ENCODE peak calls at places on chromosomes 7 and 10, in four cellular contexts. M is endothelial cell, Y is AG10803, V is neural crest cell. E is an unnamed sample.

GRCh38 chr7:137804819-137805218 is 42.0 kb downstream of the DGKI start:
- DNase-seq in M (no peak), Y (no peak), V (no peak), E (no peak)

GRCh38 chr10:81479316-81479715 is 395.7 kb upstream of the NRG3 start:
- DNase-seq in M (no peak), Y (no peak), V (no peak), E (no peak)

GRCh38 chr7:157620616-157621015 is 283.8 kb downstream of the DNAJB6 start:
- DNase-seq in M (no peak), Y (no peak), V (no peak), E (no peak)

GRCh38 chr7:26549281-26549943 is 257.8 kb downstream of the SNX10 start:
- DNase-seq in M (no peak), Y (no peak), V (no peak), E (no peak)

GRCh38 chr10:36494386-36494785 is 631.0 kb upstream of the ANKRD30A start:
- DNase-seq in M (no peak), Y (peak), V (no peak), E (no peak)

GRCh38 chr7:70458195-70458695 is 673.7 kb upstream of the GALNT17 start:
- DNase-seq in M (no peak), Y (no peak), V (no peak), E (no peak)

GRCh38 chr7:26653430-26653911 is 210.9 kb downstream of the SKAP2 start:
- DNase-seq in M (no peak), Y (no peak), V (no peak), E (no peak)

GRCh38 chr7:6730343-6730633 is 23.5 kb upstream of the ZNF12 start:
- DNase-seq in M (no peak), Y (peak), V (no peak), E (no peak)

GRCh38 chr10:93921338-93921737 is 27.6 kb downstream of the SLC35G1 start:
- DNase-seq in M (peak), Y (no peak), V (no peak), E (no peak)

GRCh38 chr7:326845-327304 is 36.9 kb downstream of the FOXL3 start:
- DNase-seq in M (no peak), Y (no peak), V (no peak), E (no peak)

GRCh38 chr10:102549549-102549948 is 45.8 kb downstream of the SUFU start:
- DNase-seq in M (no peak), Y (peak), V (no peak), E (no peak)

GRCh38 chr10:50326757-50327701 is 75.7 kb upstream of the ASAH2 start:
- DNase-seq in M (no peak), Y (peak), V (no peak), E (no peak)

GRCh38 chr7:32586291-32587221 is 91.3 kb downstream of the AVL9 start:
- DNase-seq in M (peak), Y (peak), V (no peak), E (no peak)

GRCh38 chr7:74505426-74506328 is 52.0 kb downstream of the GTF2IRD1 start:
- DNase-seq in M (no peak), Y (no peak), V (no peak), E (no peak)

GRCh38 chr10:232878-233277 is 97.6 kb downstream of the ZMYND11 start:
- DNase-seq in M (no peak), Y (no peak), V (no peak), E (no peak)

GRCh38 chr10:14952851-14953451 is 945 bp downstream of the DCLRE1C start:
- DNase-seq in M (peak), Y (no peak), V (no peak), E (no peak)

GRCh38 chr7:27129729-27130539 is 623 bp downstream of the HOXA4 start:
- DNase-seq in M (no peak), Y (peak), V (no peak), E (no peak)

GRCh38 chr10:22670796-22671195 is 43.6 kb downstream of the PIP4K2A start:
- DNase-seq in M (no peak), Y (peak), V (no peak), E (no peak)

GRCh38 chr10:110101464-110102144 is 93.8 kb downstream of the ADD3 start:
- DNase-seq in M (no peak), Y (no peak), V (no peak), E (no peak)

GRCh38 chr7:104156842-104157277 is 51.0 kb downstream of the ORC5 start:
- DNase-seq in M (no peak), Y (peak), V (no peak), E (no peak)

GRCh38 chr10:124792998-124793352 is 1.3 kb upstream of the EEF1AKMT2 start:
- DNase-seq in M (no peak), Y (no peak), V (no peak), E (no peak)

DNA sequence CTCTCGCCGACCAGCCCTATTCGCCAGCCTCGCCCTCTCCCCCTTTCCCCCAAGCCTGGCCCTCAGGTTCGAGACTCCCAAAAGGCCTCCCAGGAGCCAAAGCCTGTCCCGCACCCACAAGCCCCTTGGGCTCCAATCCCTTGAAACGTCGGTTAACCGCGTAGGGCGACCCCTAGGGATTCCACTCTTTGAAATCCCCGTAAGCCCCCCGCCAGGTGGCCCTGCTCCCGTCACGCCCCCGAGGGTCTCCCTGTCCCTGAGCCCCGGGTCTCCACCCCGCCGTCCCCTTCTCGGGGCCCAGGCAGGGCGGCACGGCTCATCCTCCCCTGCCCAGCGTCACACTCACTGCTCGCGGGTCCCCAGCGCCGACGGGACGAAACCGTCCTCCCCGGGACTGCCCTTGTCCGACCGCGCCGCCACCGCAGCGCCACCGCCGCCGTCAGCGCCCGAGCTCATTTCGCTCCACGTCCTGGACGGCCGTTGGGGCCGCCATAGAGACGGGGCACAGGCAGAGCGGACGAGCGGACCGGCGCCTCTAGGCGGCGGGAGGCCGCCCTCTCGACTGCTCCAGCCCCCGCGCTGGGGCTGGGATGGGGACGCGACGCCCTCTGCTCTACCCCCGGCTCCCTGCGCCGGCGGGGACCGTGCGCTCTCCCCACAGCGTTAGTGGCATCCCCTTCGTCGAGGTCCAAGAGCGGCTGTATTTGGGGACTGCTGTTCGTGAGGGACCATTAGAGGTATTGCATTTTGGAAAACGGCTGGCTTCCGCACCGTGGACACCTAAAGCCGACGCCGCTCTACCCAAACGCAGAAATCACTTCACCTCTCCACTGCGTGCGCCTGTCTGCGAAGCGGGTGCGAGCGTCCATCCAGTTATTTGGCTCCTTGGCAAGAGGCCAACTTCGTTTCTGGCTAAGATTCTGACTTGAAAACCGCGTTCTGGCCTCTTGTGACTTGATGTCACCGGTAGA is at the start of gene EEF1AKMT2:
- DNase-seq in M (peak), Y (peak), V (peak), E (peak)
- TF ChIP-seq CTCF in M (peak), Y (no peak), V (peak), E (peak)

GRCh38 chr7:1403844-1404404 is 55.3 kb downstream of the MICALL2 start:
- DNase-seq in M (no peak), Y (peak), V (no peak), E (no peak)
- TF ChIP-seq CTCF in M (no peak), Y (no peak), V (no peak), E (no peak)

DNA sequence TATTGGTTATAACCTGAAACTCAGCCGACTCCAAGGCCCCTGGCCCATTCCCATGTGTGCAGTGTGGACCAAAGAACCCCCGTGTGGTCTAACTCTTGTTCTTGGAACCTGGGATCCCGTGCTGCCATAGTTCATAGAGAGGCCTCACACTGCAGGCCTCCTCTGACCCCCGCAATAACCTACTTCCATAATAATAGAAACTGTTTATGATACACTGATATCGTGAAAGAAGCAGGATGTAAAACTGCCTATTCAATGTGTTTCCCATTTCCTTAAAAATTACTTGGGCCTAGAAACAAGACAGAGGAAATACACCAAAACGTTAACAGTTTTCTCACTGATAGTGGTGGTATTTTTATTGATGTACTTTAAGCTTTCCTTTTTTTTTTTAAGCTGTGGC is 109.2 kb upstream of the KDM7A start:
- DNase-seq in M (no peak), Y (no peak), V (no peak), E (no peak)
- TF ChIP-seq CTCF in M (no peak), Y (no peak), V (no peak), E (no peak)

GRCh38 chr7:81075150-81075549 is 156.3 kb upstream of the SEMA3C start:
- DNase-seq in M (no peak), Y (peak), V (no peak), E (no peak)
- TF ChIP-seq CTCF in M (no peak), Y (no peak), V (no peak), E (no peak)

GRCh38 chr10:11454958-11455566 is 156.4 kb downstream of the USP6NL start:
- DNase-seq in M (no peak), Y (no peak), V (no peak), E (no peak)
- TF ChIP-seq CTCF in M (peak), Y (no peak), V (peak), E (no peak)